ENCODE peak calls at places on chromosomes 1 and 21, in seven cellular contexts. E is AG10803; O is stimulated activated CD4-positive, alpha-beta T cell treated with anti-CD3 and anti-CD28 coated beads, TNF-alpha, amount 100 ng/mL, for 4 hours; M is C1 segment of cervical spinal cord; X is NCI-H1092; N is Karpas-422; S is fibroblast of pulmonary artery. R is an unnamed sample.

GRCh38 chr21:44083631-44084291 is 23.4 kb upstream of the PWP2 start:
- DNase-seq in E (no peak), X (no peak), M (no peak), O (no peak), N (no peak), S (no peak), R (no peak)

GRCh38 chr1:227894831-227895451 is 52.8 kb downstream of the WNT9A start:
- DNase-seq in E (no peak), N (no peak), X (no peak), S (no peak), M (no peak), O (no peak), R (no peak)

GRCh38 chr21:29626787-29627470 is 312.9 kb downstream of the GRIK1 start:
- DNase-seq in N (no peak), S (no peak), M (no peak), E (peak; percentile 57), O (no peak), X (no peak), R (no peak)

GRCh38 chr1:171740987-171741871 is 636 bp downstream of the VAMP4 start:
- DNase-seq in N (peak; percentile 76), X (peak; percentile 5), O (no peak), E (peak; percentile 27), S (peak; percentile 50), M (no peak), R (no peak)

GRCh38 chr1:156656779-156657160 is 14.9 kb downstream of the BCAN start:
- DNase-seq in O (no peak), S (no peak), N (no peak), E (no peak), M (no peak), X (no peak), R (no peak)

GRCh38 chr1:91809267-91809666 is 76.7 kb downstream of the TGFBR3 start:
- DNase-seq in S (no peak), X (no peak), M (no peak), N (no peak), E (peak; percentile 74), O (no peak), R (no peak)

GRCh38 chr1:29145739-29146437 is 22.2 kb upstream of the TMEM200B start:
- DNase-seq in N (no peak), O (no peak), X (no peak), E (peak; percentile 89), M (no peak), S (peak; percentile 57), R (no peak)

GRCh38 chr1:225883616-225884265 is 1.6 kb upstream of the TMEM63A start:
- DNase-seq in X (no peak), S (no peak), O (no peak), E (no peak), N (no peak), M (no peak), R (no peak)

GRCh38 chr1:32125313-32125712 is 17.5 kb downstream of the KPNA6 start:
- DNase-seq in E (no peak), O (no peak), S (no peak), X (no peak), M (no peak), N (no peak), R (no peak)

GRCh38 chr1:218394416-218394815 is 49.3 kb downstream of the TGFB2 start:
- DNase-seq in O (no peak), X (peak; percentile 42), N (no peak), E (no peak), M (no peak), S (no peak), R (no peak)

GRCh38 chr21:25506887-25507286 is 100.4 kb downstream of the MRPL39 start:
- DNase-seq in X (no peak), N (no peak), O (no peak), M (no peak), E (peak; percentile 50), S (peak; percentile 6), R (no peak)

GRCh38 chr1:203546274-203546673 is 52.3 kb downstream of the OPTC start:
- DNase-seq in X (no peak), E (no peak), M (no peak), N (no peak), O (no peak), S (no peak), R (no peak)

GRCh38 chr1:200880212-200880611 is 7.4 kb downstream of the GPR25 start:
- DNase-seq in N (no peak), O (no peak), E (no peak), M (no peak), X (no peak), S (no peak), R (no peak)

GRCh38 chr1:227543283-227544066 is 19.9 kb upstream of the ZNF678 start:
- DNase-seq in E (no peak), N (no peak), M (no peak), O (no peak), X (no peak), S (no peak), R (no peak)

GRCh38 chr1:37473431-37474050 is 839 bp upstream of the ZC3H12A start:
- DNase-seq in X (no peak), N (no peak), M (no peak), E (peak; percentile 35), S (no peak), O (no peak), R (no peak)

GRCh38 chr1:115127539-115127938 is 38.2 kb upstream of the TSPAN2 start:
- DNase-seq in E (no peak), M (no peak), X (no peak), O (no peak), S (no peak), N (no peak), R (no peak)

GRCh38 chr21:21384977-21385376 is 386.8 kb downstream of the NCAM2 start:
- DNase-seq in N (no peak), S (no peak), M (no peak), O (no peak), E (no peak), X (no peak), R (no peak)

GRCh38 chr1:12179638-12180121 is 12.9 kb downstream of the TNFRSF1B start:
- DNase-seq in X (no peak), E (no peak), M (no peak), N (no peak), O (no peak), S (no peak), R (no peak)

GRCh38 chr1:179591592-179592580 is at the start of gene TDRD5:
- DNase-seq in E (no peak), O (no peak), N (no peak), S (no peak), X (no peak), M (no peak), R (no peak)

GRCh38 chr1:165543651-165544452 is at the start of gene LRRC52:
- DNase-seq in O (no peak), E (no peak), S (no peak), X (peak; percentile 90), N (no peak), M (no peak), R (no peak)

GRCh38 chr21:42698730-42699129 is 45.3 kb downstream of the PDE9A start:
- DNase-seq in M (no peak), O (no peak), X (no peak), E (no peak), N (no peak), S (no peak), R (no peak)

GRCh38 chr21:40120944-40121575 is 253.8 kb downstream of the PCP4 start:
- DNase-seq in S (peak; percentile 3), N (peak; percentile 60), E (peak; percentile 8), O (no peak), X (peak; percentile 14), M (no peak), R (no peak)

GRCh38 chr1:63799810-63800209 is 26.0 kb downstream of the ROR1 start:
- DNase-seq in X (no peak), O (no peak), S (no peak), E (peak; percentile 79), M (no peak), N (no peak), R (no peak)

GRCh38 chr1:11638121-11638520 is 16.1 kb downstream of the FBXO2 start:
- DNase-seq in X (no peak), M (no peak), S (no peak), N (no peak), E (no peak), O (no peak), R (no peak)

GRCh38 chr1:39919545-39919944 is 17.8 kb upstream of the MYCL start:
- DNase-seq in E (peak; percentile 53), X (no peak), O (no peak), N (peak; percentile 90), S (peak; percentile 84), M (no peak), R (peak; percentile 65)

GRCh38 chr1:233518344-233518743 is 95.6 kb upstream of the KCNK1 start:
- DNase-seq in M (no peak), E (peak; percentile 1), N (peak; percentile 88), X (peak; percentile 44), O (no peak), S (no peak), R (no peak)

GRCh38 chr21:33434770-33435360 is 31.7 kb downstream of the IFNGR2 start:
- DNase-seq in S (peak; percentile 93), O (peak; percentile 7), N (no peak), X (no peak), E (peak; percentile 87), M (no peak), R (no peak)

GRCh38 chr1:202584707-202585590 is 125.3 kb downstream of the SYT2 start:
- DNase-seq in M (no peak), N (no peak), S (no peak), O (no peak), X (no peak), E (no peak), R (no peak)

GRCh38 chr1:31576201-31576669 is at the start of gene TINAGL1:
- DNase-seq in O (no peak), M (no peak), N (no peak), E (no peak), X (no peak), S (no peak), R (no peak)

GRCh38 chr1:79043506-79043905 is 37.0 kb upstream of the ADGRL4 start:
- DNase-seq in E (peak; percentile 90), M (no peak), X (no peak), S (peak; percentile 75), O (no peak), N (no peak), R (no peak)

GRCh38 chr21:39316062-39316461 is 2.6 kb upstream of the BRWD1 start:
- DNase-seq in S (no peak), O (no peak), E (peak; percentile 20), N (peak; percentile 63), M (no peak), X (no peak), R (no peak)

GRCh38 chr21:30793581-30794314 is 19.3 kb downstream of the KRTAP8-1 start:
- DNase-seq in O (no peak), E (no peak), S (no peak), X (no peak), M (no peak), N (no peak), R (no peak)

GRCh38 chr1:51926171-51926812 is 47.8 kb upstream of the NRDC start:
- DNase-seq in O (no peak), N (peak; percentile 81), S (peak; percentile 73), M (no peak), E (peak; percentile 69), X (no peak), R (no peak)

GRCh38 chr1:47710075-47711071 is 272.5 kb downstream of the FOXD2 start:
- DNase-seq in N (peak; percentile 70), M (no peak), O (peak; percentile 53), E (peak; percentile 41), X (no peak), S (peak; percentile 61), R (peak; percentile 27)

GRCh38 chr1:88892146-88892877 is 945 bp upstream of the GTF2B start:
- DNase-seq in N (peak; percentile 69), S (peak; percentile 52), M (no peak), X (no peak), E (peak; percentile 73), O (no peak), R (peak; percentile 24)

GRCh38 chr21:43347864-43348766 is 78.8 kb downstream of the SIK1 start:
- DNase-seq in O (no peak), E (peak; percentile 52), S (no peak), X (no peak), N (no peak), M (no peak), R (no peak)

R was measured in NCI-H187.